ENCODE peak calls at places on chromosome 5, in seven cellular contexts. One of them, this sample, is unnamed.

GRCh38 chr5:109754319-109754718 is 64.6 kb downstream of the MAN2A1 start:
- DNase-seq in RCC 7860: no peak
- DNase-seq in naive B cell: no peak
- DNase-seq in transverse colon: no peak
- DNase-seq in activated CD4-positive, CD25-positive, alpha-beta regulatory T cell treated with anti-CD3 and anti-CD28 coated beads, Interleukin-2, amount 50 U/mL, for 16 hours: no peak
- DNase-seq in right lobe of liver: no peak
- DNase-seq in endothelial cell: no peak
- DNase-seq in this sample: no peak

GRCh38 chr5:127353761-127354160 is 63.2 kb downstream of the MEGF10 start:
- DNase-seq in RCC 7860: no peak
- DNase-seq in transverse colon: peak; percentile 23
- DNase-seq in naive B cell: no peak
- DNase-seq in right lobe of liver: peak; percentile 21
- DNase-seq in endothelial cell: no peak
- DNase-seq in activated CD4-positive, CD25-positive, alpha-beta regulatory T cell treated with anti-CD3 and anti-CD28 coated beads, Interleukin-2, amount 50 U/mL, for 16 hours: no peak
- DNase-seq in this sample: no peak

GRCh38 chr5:57338068-57338848 is 144.4 kb downstream of the ACTBL2 start:
- DNase-seq in activated CD4-positive, CD25-positive, alpha-beta regulatory T cell treated with anti-CD3 and anti-CD28 coated beads, Interleukin-2, amount 50 U/mL, for 16 hours: no peak
- DNase-seq in RCC 7860: peak; percentile 6
- DNase-seq in transverse colon: no peak
- DNase-seq in endothelial cell: peak; percentile 14
- DNase-seq in right lobe of liver: no peak
- DNase-seq in naive B cell: no peak
- DNase-seq in this sample: no peak

GRCh38 chr5:9766581-9766980 is 136.4 kb upstream of the TAS2R1 start:
- DNase-seq in naive B cell: no peak
- DNase-seq in transverse colon: no peak
- DNase-seq in endothelial cell: no peak
- DNase-seq in RCC 7860: peak; percentile 85
- DNase-seq in right lobe of liver: no peak
- DNase-seq in activated CD4-positive, CD25-positive, alpha-beta regulatory T cell treated with anti-CD3 and anti-CD28 coated beads, Interleukin-2, amount 50 U/mL, for 16 hours: no peak
- DNase-seq in this sample: no peak

GRCh38 chr5:141680751-141681201 is 1.3 kb downstream of the ARAP3 start:
- DNase-seq in right lobe of liver: peak; percentile 70
- DNase-seq in activated CD4-positive, CD25-positive, alpha-beta regulatory T cell treated with anti-CD3 and anti-CD28 coated beads, Interleukin-2, amount 50 U/mL, for 16 hours: no peak
- DNase-seq in endothelial cell: peak; percentile 86
- DNase-seq in naive B cell: no peak
- DNase-seq in RCC 7860: no peak
- DNase-seq in transverse colon: peak; percentile 19
- DNase-seq in this sample: no peak

GRCh38 chr5:172463031-172463430 is 8.7 kb upstream of the SH3PXD2B start:
- DNase-seq in transverse colon: no peak
- DNase-seq in right lobe of liver: no peak
- DNase-seq in naive B cell: no peak
- DNase-seq in activated CD4-positive, CD25-positive, alpha-beta regulatory T cell treated with anti-CD3 and anti-CD28 coated beads, Interleukin-2, amount 50 U/mL, for 16 hours: no peak
- DNase-seq in RCC 7860: no peak
- DNase-seq in endothelial cell: no peak
- DNase-seq in this sample: no peak

GRCh38 chr5:69052181-69052580 is 41.6 kb upstream of the SLC30A5 start:
- DNase-seq in endothelial cell: no peak
- DNase-seq in RCC 7860: no peak
- DNase-seq in right lobe of liver: no peak
- DNase-seq in activated CD4-positive, CD25-positive, alpha-beta regulatory T cell treated with anti-CD3 and anti-CD28 coated beads, Interleukin-2, amount 50 U/mL, for 16 hours: no peak
- DNase-seq in transverse colon: no peak
- DNase-seq in naive B cell: no peak
- DNase-seq in this sample: no peak

GRCh38 chr5:95973793-95974325 is 12.2 kb upstream of the ELL2 start:
- DNase-seq in naive B cell: no peak
- DNase-seq in RCC 7860: peak; percentile 62
- DNase-seq in right lobe of liver: no peak
- DNase-seq in endothelial cell: no peak
- DNase-seq in transverse colon: no peak
- DNase-seq in activated CD4-positive, CD25-positive, alpha-beta regulatory T cell treated with anti-CD3 and anti-CD28 coated beads, Interleukin-2, amount 50 U/mL, for 16 hours: no peak
- DNase-seq in this sample: no peak

GRCh38 chr5:179371681-179372675 is 26.7 kb upstream of the ADAMTS2 start:
- DNase-seq in transverse colon: no peak
- DNase-seq in right lobe of liver: peak; percentile 10
- DNase-seq in RCC 7860: no peak
- DNase-seq in naive B cell: no peak
- DNase-seq in activated CD4-positive, CD25-positive, alpha-beta regulatory T cell treated with anti-CD3 and anti-CD28 coated beads, Interleukin-2, amount 50 U/mL, for 16 hours: no peak
- DNase-seq in endothelial cell: no peak
- DNase-seq in this sample: no peak

GRCh38 chr5:9063615-9064245 is 482.1 kb downstream of the SEMA5A start:
- DNase-seq in endothelial cell: no peak
- DNase-seq in naive B cell: no peak
- DNase-seq in transverse colon: no peak
- DNase-seq in right lobe of liver: no peak
- DNase-seq in activated CD4-positive, CD25-positive, alpha-beta regulatory T cell treated with anti-CD3 and anti-CD28 coated beads, Interleukin-2, amount 50 U/mL, for 16 hours: no peak
- DNase-seq in RCC 7860: no peak
- DNase-seq in this sample: no peak

GRCh38 chr5:141940695-141941271 is 17.1 kb downstream of the DELE1 start:
- DNase-seq in naive B cell: no peak
- DNase-seq in RCC 7860: no peak
- DNase-seq in right lobe of liver: no peak
- DNase-seq in activated CD4-positive, CD25-positive, alpha-beta regulatory T cell treated with anti-CD3 and anti-CD28 coated beads, Interleukin-2, amount 50 U/mL, for 16 hours: no peak
- DNase-seq in transverse colon: no peak
- DNase-seq in endothelial cell: no peak
- DNase-seq in this sample: no peak

GRCh38 chr5:133122711-133123110 is 70.9 kb downstream of the HSPA4 start:
- DNase-seq in right lobe of liver: no peak
- DNase-seq in transverse colon: no peak
- DNase-seq in RCC 7860: no peak
- DNase-seq in endothelial cell: no peak
- DNase-seq in naive B cell: no peak
- DNase-seq in activated CD4-positive, CD25-positive, alpha-beta regulatory T cell treated with anti-CD3 and anti-CD28 coated beads, Interleukin-2, amount 50 U/mL, for 16 hours: no peak
- DNase-seq in this sample: no peak

GRCh38 chr5:93600409-93601052 is 17.5 kb downstream of the NR2F1 start:
- DNase-seq in endothelial cell: no peak
- DNase-seq in RCC 7860: no peak
- DNase-seq in naive B cell: no peak
- DNase-seq in transverse colon: no peak
- DNase-seq in right lobe of liver: no peak
- DNase-seq in activated CD4-positive, CD25-positive, alpha-beta regulatory T cell treated with anti-CD3 and anti-CD28 coated beads, Interleukin-2, amount 50 U/mL, for 16 hours: no peak
- DNase-seq in this sample: peak; percentile 36

GRCh38 chr5:96714951-96715451 is 52.8 kb downstream of the CAST start:
- DNase-seq in transverse colon: peak; percentile 75
- DNase-seq in right lobe of liver: peak; percentile 34
- DNase-seq in RCC 7860: peak; percentile 21
- DNase-seq in activated CD4-positive, CD25-positive, alpha-beta regulatory T cell treated with anti-CD3 and anti-CD28 coated beads, Interleukin-2, amount 50 U/mL, for 16 hours: peak; percentile 23
- DNase-seq in naive B cell: peak; percentile 16
- DNase-seq in endothelial cell: peak; percentile 26
- DNase-seq in this sample: peak; percentile 40

GRCh38 chr5:179137643-179138567 is 77.7 kb downstream of the ZNF354C start:
- DNase-seq in transverse colon: no peak
- DNase-seq in RCC 7860: no peak
- DNase-seq in endothelial cell: no peak
- DNase-seq in right lobe of liver: no peak
- DNase-seq in activated CD4-positive, CD25-positive, alpha-beta regulatory T cell treated with anti-CD3 and anti-CD28 coated beads, Interleukin-2, amount 50 U/mL, for 16 hours: no peak
- DNase-seq in naive B cell: no peak
- DNase-seq in this sample: no peak

GRCh38 chr5:29822499-29822898 is 1371.0 kb upstream of the CDH6 start:
- DNase-seq in endothelial cell: no peak
- DNase-seq in transverse colon: no peak
- DNase-seq in RCC 7860: no peak
- DNase-seq in naive B cell: no peak
- DNase-seq in right lobe of liver: no peak
- DNase-seq in activated CD4-positive, CD25-positive, alpha-beta regulatory T cell treated with anti-CD3 and anti-CD28 coated beads, Interleukin-2, amount 50 U/mL, for 16 hours: no peak
- DNase-seq in this sample: no peak

GRCh38 chr5:145464194-145464593 is 370.9 kb downstream of the PRELID2 start:
- DNase-seq in activated CD4-positive, CD25-positive, alpha-beta regulatory T cell treated with anti-CD3 and anti-CD28 coated beads, Interleukin-2, amount 50 U/mL, for 16 hours: no peak
- DNase-seq in naive B cell: no peak
- DNase-seq in RCC 7860: no peak
- DNase-seq in endothelial cell: no peak
- DNase-seq in right lobe of liver: no peak
- DNase-seq in transverse colon: no peak
- DNase-seq in this sample: no peak